ENCODE peak calls at places on chromosomes 3 and 15, in nine cellular contexts. D, U, L, F, I, N, B, P and C are unnamed samples.

GRCh38 chr15:38668433-38669159 is 104.0 kb upstream of the RASGRP1 start:
- DNase-seq in L (no peak), P (no peak), D (no peak), N (no peak), U (no peak), F (no peak), B (no peak), I (no peak), C (no peak)

GRCh38 chr15:99010743-99011142 is 3.2 kb upstream of the PGPEP1L start:
- DNase-seq in B (no peak), L (no peak), I (no peak), U (no peak), D (no peak), P (no peak), N (no peak), F (no peak), C (no peak)

GRCh38 chr3:155497930-155498647 is 204.6 kb upstream of the STRIT1 start:
- DNase-seq in U (no peak), I (no peak), L (no peak), D (no peak), P (no peak), N (peak), B (no peak), F (no peak), C (no peak)

GRCh38 chr3:72346526-72346926 is 501.7 kb downstream of the SHQ1 start:
- DNase-seq in I (no peak), P (no peak), B (no peak), N (no peak), L (no peak), U (peak), D (peak), F (peak), C (no peak)

GRCh38 chr15:40357723-40358491 is at the start of gene DISP2:
- DNase-seq in I (peak), F (peak), D (peak), U (peak), N (peak), L (peak), P (peak), B (no peak), C (no peak)

GRCh38 chr15:95944193-95944592 is 386.3 kb upstream of the NR2F2 start:
- DNase-seq in U (no peak), N (no peak), P (no peak), B (no peak), I (no peak), D (no peak), L (no peak), F (no peak), C (no peak)

GRCh38 chr3:9026320-9027040 is 63.2 kb upstream of the RAD18 start:
- DNase-seq in F (no peak), N (no peak), B (no peak), U (no peak), D (no peak), L (no peak), I (no peak), P (peak), C (no peak)

GRCh38 chr15:30954674-30955073 is 36.8 kb downstream of the MTMR10 start:
- DNase-seq in N (no peak), F (no peak), U (no peak), I (no peak), D (no peak), L (no peak), B (no peak), P (no peak), C (no peak)

GRCh38 chr3:40312661-40313226 is 3.2 kb downstream of the EIF1B start:
- DNase-seq in U (no peak), B (no peak), L (no peak), D (no peak), P (no peak), N (no peak), F (no peak), I (no peak), C (no peak)

GRCh38 chr3:154384504-154384903 is 45.5 kb downstream of the GPR149 start:
- DNase-seq in P (no peak), D (no peak), N (no peak), L (no peak), U (no peak), F (no peak), I (no peak), B (no peak), C (no peak)

GRCh38 chr15:77797270-77797669 is 164.6 kb upstream of the LINGO1 start:
- DNase-seq in P (no peak), F (no peak), N (no peak), U (no peak), I (no peak), L (peak), D (no peak), B (peak), C (no peak)

GRCh38 chr3:113266738-113267137 is 55.4 kb downstream of the BOC start:
- DNase-seq in L (no peak), P (no peak), I (no peak), N (no peak), F (no peak), D (no peak), B (no peak), U (no peak), C (no peak)

GRCh38 chr3:138642226-138642926 is 33.8 kb downstream of the FAIM start:
- DNase-seq in N (no peak), B (no peak), F (no peak), P (no peak), D (no peak), U (no peak), I (no peak), L (no peak), C (no peak)

GRCh38 chr15:97791824-97792792 is 168.4 kb upstream of the ARRDC4 start:
- DNase-seq in D (no peak), I (no peak), P (peak), F (no peak), L (peak), U (peak), B (no peak), N (no peak), C (no peak)

GRCh38 chr15:29925227-29926082 is 103.2 kb upstream of the TJP1 start:
- DNase-seq in D (peak), I (peak), L (peak), B (no peak), F (no peak), N (peak), P (peak), U (peak), C (no peak)

GRCh38 chr3:195079636-195080035 is 191.3 kb downstream of the XXYLT1 start:
- DNase-seq in L (no peak), F (no peak), P (no peak), U (no peak), B (no peak), N (no peak), I (no peak), D (no peak), C (no peak)

GRCh38 chr15:81858586-81858985 is 187.2 kb downstream of the MEX3B start:
- DNase-seq in P (no peak), D (no peak), L (no peak), I (no peak), U (no peak), B (no peak), N (no peak), F (no peak), C (no peak)

GRCh38 chr15:42737529-42738328 is 801 bp upstream of the CDAN1 start:
- DNase-seq in L (peak), N (peak), D (no peak), U (no peak), I (no peak), B (no peak), P (no peak), F (no peak), C (no peak)

GRCh38 chr3:107969994-107970896 is 120.6 kb downstream of the CD47 start:
- DNase-seq in F (no peak), I (no peak), L (no peak), P (no peak), N (no peak), U (no peak), D (peak), B (no peak), C (no peak)

GRCh38 chr3:17030438-17030837 is 145.7 kb downstream of the PLCL2 start:
- DNase-seq in D (no peak), U (no peak), F (no peak), I (no peak), P (no peak), N (no peak), L (no peak), B (no peak), C (no peak)

GRCh38 chr3:70736009-70736408 is 423.6 kb upstream of the MDFIC2 start:
- DNase-seq in I (no peak), D (no peak), F (no peak), L (no peak), B (no peak), N (no peak), P (no peak), U (no peak), C (no peak)

GRCh38 chr15:55907797-55908196 is 85.6 kb downstream of the NEDD4 start:
- DNase-seq in U (no peak), N (peak), L (no peak), B (no peak), I (no peak), P (no peak), F (no peak), D (peak), C (no peak)

GRCh38 chr3:121072128-121072527 is 164.1 kb downstream of the STXBP5L start:
- DNase-seq in B (no peak), U (no peak), L (no peak), P (no peak), D (no peak), I (no peak), N (no peak), F (no peak), C (no peak)

GRCh38 chr3:179608931-179609720 is 4.5 kb downstream of the NDUFB5 start:
- DNase-seq in N (no peak), L (no peak), D (no peak), I (no peak), U (no peak), P (no peak), F (no peak), B (peak), C (no peak)

GRCh38 chr3:137992592-137992991 is 17.4 kb upstream of the CLDN18 start:
- DNase-seq in D (no peak), B (no peak), U (no peak), L (no peak), P (no peak), N (no peak), I (no peak), F (no peak), C (no peak)

GRCh38 chr3:10000686-10001085 is 14.0 kb upstream of the EMC3 start:
- DNase-seq in P (no peak), N (no peak), D (no peak), U (no peak), I (no peak), B (no peak), L (no peak), F (no peak), C (no peak)

GRCh38 chr15:74888716-74889115 is 1.1 kb upstream of the MPI start:
- DNase-seq in B (no peak), I (no peak), D (no peak), P (no peak), F (no peak), N (no peak), L (no peak), U (no peak), C (no peak)

GRCh38 chr15:74892313-74892712 is 2.5 kb downstream of the MPI start:
- DNase-seq in F (no peak), I (no peak), D (no peak), L (peak), U (no peak), B (no peak), N (no peak), P (no peak), C (no peak)

GRCh38 chr15:74889390-74889881 is 406 bp upstream of the MPI start:
- DNase-seq in U (no peak), L (peak), D (no peak), I (peak), N (no peak), B (no peak), F (peak), P (peak), C (no peak)

GRCh38 chr15:74891469-74891868 is 1.6 kb downstream of the MPI start:
- DNase-seq in L (peak), D (no peak), F (no peak), B (no peak), I (no peak), N (no peak), U (no peak), P (no peak), C (no peak)

GRCh38 chr15:74889882-74890768 is at the start of gene MPI:
- DNase-seq in L (peak), N (peak), U (peak), P (peak), F (peak), D (peak), B (no peak), I (peak), C (no peak)
- TF ChIP-seq POLR2A in L (peak), N (peak), U (no peak), P (peak), F (no peak), D (peak), B (peak), I (peak), C (peak)

DNA sequence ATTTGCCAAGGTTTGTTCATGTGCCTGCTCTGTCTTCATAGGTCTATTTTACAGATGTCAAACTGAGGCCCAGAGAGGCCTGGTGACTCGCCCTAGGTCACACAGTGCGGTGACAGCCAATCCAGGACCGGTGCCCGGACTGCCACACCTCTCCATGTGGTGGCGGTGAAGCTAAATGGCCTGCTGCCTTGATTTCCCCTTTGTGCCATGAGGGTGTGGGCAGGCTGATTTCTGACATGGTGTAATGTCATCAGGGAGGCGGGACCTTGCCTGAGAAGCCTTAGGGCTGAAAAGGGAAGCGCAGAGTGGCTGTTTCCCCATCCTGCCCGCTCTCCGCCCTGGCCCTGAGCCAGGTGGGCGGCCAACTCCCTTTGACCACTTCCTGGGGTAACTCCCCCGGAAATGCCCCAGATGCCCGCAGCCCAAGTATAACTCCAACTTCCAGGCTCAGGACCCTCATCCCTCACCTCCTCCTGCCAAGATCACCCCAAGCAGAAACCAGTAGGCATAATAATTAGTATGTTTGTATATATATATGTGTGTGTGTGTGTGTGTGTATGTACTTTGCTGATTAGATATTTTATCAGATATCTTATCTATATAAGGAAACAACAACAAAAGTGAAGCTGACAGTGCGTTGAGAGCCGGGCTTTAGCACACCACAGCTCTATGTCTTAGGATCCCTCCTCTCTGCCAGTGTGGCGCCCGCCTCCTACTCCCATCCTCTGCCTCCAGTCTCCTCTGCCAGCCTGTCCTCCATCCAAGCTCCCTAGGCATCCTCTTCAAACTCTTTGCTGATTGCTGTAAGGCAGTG is 63.9 kb downstream of the IQSEC1 start:
- DNase-seq in U (no peak), N (no peak), I (no peak), L (peak), B (no peak), P (no peak), F (peak), D (peak), C (no peak)
- TF ChIP-seq POLR2A in U (no peak), N (no peak), I (no peak), L (no peak), B (no peak), P (no peak), F (no peak), D (no peak), C (no peak)

GRCh38 chr15:62875626-62876021 is 166.9 kb upstream of the TPM1 start:
- DNase-seq in D (no peak), I (no peak), P (peak), B (no peak), N (no peak), U (no peak), F (no peak), L (no peak), C (no peak)
- TF ChIP-seq POLR2A in D (no peak), I (no peak), P (no peak), B (no peak), N (no peak), U (no peak), F (no peak), L (no peak), C (no peak)

GRCh38 chr15:75625542-75626347 is at the start of gene SNUPN:
- DNase-seq in P (peak), L (peak), D (peak), B (peak), I (peak), F (peak), N (peak), U (peak), C (peak)
- TF ChIP-seq POLR2A in P (no peak), L (no peak), D (peak), B (peak), I (peak), F (no peak), N (peak), U (no peak), C (peak)